ENCODE peak calls at places on chromosome 16, in four cellular contexts. P is K562, E is HepG2, W is GM12878. X is an unnamed sample.

GRCh38 chr16:25064967-25065366 is 46.6 kb upstream of the LCMT1 start:
- DNase-seq in W (no peak), E (peak; percentile 65), P (no peak), X (no peak)

GRCh38 chr16:10490141-10490540 is 90.3 kb downstream of the EMP2 start:
- DNase-seq in P (no peak), W (no peak), E (no peak), X (no peak)

GRCh38 chr16:70746708-70747424 is 54.1 kb downstream of the VAC14 start:
- DNase-seq in E (peak; percentile 99), W (no peak), P (peak; percentile 88), X (no peak)

GRCh38 chr16:31713945-31714898 is 159.4 kb upstream of the ZNF267 start:
- DNase-seq in P (peak; percentile 51), E (no peak), W (no peak), X (peak; percentile 68)

GRCh38 chr16:1381655-1382406 is 30.1 kb downstream of the GNPTG start:
- DNase-seq in P (no peak), E (no peak), W (no peak), X (no peak)

GRCh38 chr16:19882641-19883040 is 2.0 kb downstream of the GPRC5B start:
- DNase-seq in E (no peak), P (no peak), W (no peak), X (no peak)

GRCh38 chr16:35188288-35189155 is 1729.1 kb downstream of the TP53TG3F start:
- DNase-seq in P (peak; percentile 7), E (peak; percentile 12), W (no peak), X (no peak)

GRCh38 chr16:89175280-89176146 is 4.0 kb downstream of the CDH15 start:
- DNase-seq in W (no peak), E (no peak), P (no peak), X (no peak)

GRCh38 chr16:70018254-70018653 is 67.1 kb downstream of the CLEC18A start:
- DNase-seq in P (peak; percentile 18), W (peak; percentile 3), E (peak; percentile 80), X (peak; percentile 25)

GRCh38 chr16:1346422-1347285 is 5.0 kb downstream of the TSR3 start:
- DNase-seq in E (no peak), P (no peak), W (no peak), X (no peak)

GRCh38 chr16:58515871-58516767 is 802 bp downstream of the SETD6 start:
- DNase-seq in W (no peak), P (peak; percentile 60), E (peak; percentile 24), X (peak; percentile 41)

GRCh38 chr16:4474192-4474961 is at the start of gene NMRAL1:
- DNase-seq in E (peak; percentile 82), W (peak; percentile 82), P (peak; percentile 92), X (peak; percentile 94)

GRCh38 chr16:10729104-10729503 is 14.5 kb upstream of the NUBP1 start:
- DNase-seq in E (no peak), P (no peak), W (no peak), X (no peak)

GRCh38 chr16:83952940-83953795 is at the start of gene OSGIN1:
- DNase-seq in W (peak; percentile 25), P (peak; percentile 96), E (peak; percentile 95), X (no peak)

GRCh38 chr16:915546-915945 is 55.2 kb downstream of the LMF1 start:
- DNase-seq in P (no peak), W (no peak), E (no peak), X (no peak)

GRCh38 chr16:52603015-52603414 is 56.1 kb upstream of the TOX3 start:
- DNase-seq in W (no peak), E (no peak), P (no peak), X (no peak)

GRCh38 chr16:56990407-56991286 is 1.3 kb downstream of the NLRC5 start:
- DNase-seq in P (no peak), E (no peak), W (no peak), X (no peak)

GRCh38 chr16:46850619-46851555 is 19.9 kb upstream of the C16orf87 start:
- DNase-seq in W (no peak), E (no peak), P (no peak), X (no peak)

GRCh38 chr16:13110124-13110796 is 208.9 kb downstream of the SHISA9 start:
- DNase-seq in W (no peak), P (no peak), E (peak; percentile 99), X (peak; percentile 18)

GRCh38 chr16:24046442-24046841 is 209.7 kb upstream of the CACNG3 start:
- DNase-seq in P (no peak), E (no peak), W (no peak), X (peak; percentile 51)

GRCh38 chr16:21628196-21628726 is 24.1 kb downstream of the IGSF6 start:
- DNase-seq in W (no peak), P (no peak), E (peak; percentile 84), X (no peak)

GRCh38 chr16:59114790-59115189 is 380.7 kb upstream of the GOT2 start:
- DNase-seq in W (no peak), E (no peak), P (no peak), X (no peak)

GRCh38 chr16:80875616-80876015 is 71.2 kb upstream of the CDYL2 start:
- DNase-seq in P (no peak), E (no peak), W (no peak), X (no peak)

GRCh38 chr16:64051826-64052225 is 1070.0 kb downstream of the CDH11 start:
- DNase-seq in W (no peak), P (no peak), E (peak; percentile 32), X (no peak)

GRCh38 chr16:29307598-29308507 is 98.7 kb downstream of the NPIPB11 start:
- DNase-seq in P (no peak), W (no peak), E (peak; percentile 58), X (no peak)

GRCh38 chr16:75616541-75617010 is 6.5 kb downstream of the ADAT1 start:
- DNase-seq in P (no peak), E (no peak), W (no peak), X (no peak)

GRCh38 chr16:64440005-64440404 is 681.9 kb downstream of the CDH11 start:
- DNase-seq in E (no peak), W (no peak), P (no peak), X (no peak)

GRCh38 chr16:31819386-31819785 is 54.2 kb upstream of the ZNF267 start:
- DNase-seq in E (no peak), W (no peak), P (no peak), X (no peak)

GRCh38 chr16:84513111-84514065 is 8.9 kb upstream of the MEAK7 start:
- DNase-seq in W (no peak), P (no peak), E (no peak), X (no peak)

GRCh38 chr16:1308036-1308976 is 1.1 kb upstream of the UBE2I start:
- DNase-seq in E (peak; percentile 52), W (no peak), P (no peak), X (no peak)

GRCh38 chr16:23045025-23045424 is 104.2 kb downstream of the USP31 start:
- DNase-seq in E (no peak), W (no peak), P (no peak), X (no peak)

DNA sequence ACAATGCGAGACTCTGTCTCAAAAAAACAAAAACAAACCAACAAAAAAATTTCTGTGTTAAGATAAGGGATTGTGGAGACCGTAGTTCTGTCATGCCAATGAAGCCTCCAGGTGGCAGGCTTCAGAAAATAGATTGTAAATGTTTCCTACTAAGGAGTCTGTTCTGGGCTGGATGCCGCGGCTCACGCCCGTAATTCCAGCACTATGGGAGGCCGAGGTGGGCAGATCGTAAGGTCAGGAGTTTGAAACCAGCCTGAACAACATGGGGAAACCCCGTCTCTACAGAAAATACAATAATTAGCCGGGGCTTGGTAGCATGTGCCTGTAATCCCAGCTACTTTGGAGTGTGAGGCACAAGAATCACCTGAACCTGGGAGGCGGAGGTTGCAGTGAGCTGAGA is 4.4 kb upstream of the SNX29 start:
- DNase-seq in W (no peak), P (no peak), E (peak; percentile 72), X (peak; percentile 18)
- TF ChIP-seq ETV6 in W (no peak), P (no peak), E (no peak), X (no peak)

GRCh38 chr16:15900357-15900756 is 12.0 kb upstream of the CEP20 start:
- DNase-seq in P (no peak), W (no peak), E (no peak), X (no peak)

GRCh38 chr16:15900901-15901465 is 12.6 kb upstream of the CEP20 start:
- DNase-seq in W (no peak), P (no peak), E (no peak), X (no peak)

GRCh38 chr16:15897834-15898254 is 9.4 kb upstream of the CEP20 start:
- DNase-seq in P (no peak), E (no peak), W (peak; percentile 76), X (no peak)

GRCh38 chr16:15898654-15899053 is 10.3 kb upstream of the CEP20 start:
- DNase-seq in W (no peak), E (no peak), P (no peak), X (no peak)

GRCh38 chr16:15899538-15900100 is 11.2 kb upstream of the CEP20 start:
- DNase-seq in W (peak; percentile 65), E (peak; percentile 95), P (peak; percentile 62), X (no peak)
- TF ChIP-seq ATF3 in W (no peak), E (peak; percentile 95), P (peak; percentile 95), X (no peak)

DNA sequence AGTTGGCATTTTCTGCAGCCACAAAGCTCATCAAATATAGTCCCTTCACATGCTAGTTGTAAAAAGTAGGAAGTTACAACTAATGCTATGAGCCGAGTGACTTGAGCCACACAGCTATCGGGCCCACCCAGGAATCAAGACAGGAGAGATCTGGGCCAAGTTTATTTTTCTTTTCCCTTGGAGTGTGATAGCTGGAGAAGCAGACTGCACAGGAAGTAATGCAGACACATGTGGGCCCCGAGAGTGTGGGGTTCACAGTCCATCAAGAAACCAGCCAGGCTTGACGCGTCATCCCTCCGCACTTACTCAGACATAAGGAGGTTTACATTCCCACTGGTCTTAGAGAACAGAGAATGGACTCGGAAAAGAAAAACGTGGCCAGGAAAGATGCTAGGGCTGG is 403.1 kb upstream of the CDH11 start:
- DNase-seq in W (no peak), P (no peak), E (no peak), X (no peak)
- TF ChIP-seq ATF2 in W (no peak), P (no peak), E (no peak), X (no peak)

GRCh38 chr16:85761866-85762265 is 11.0 kb upstream of the C16orf74 start:
- DNase-seq in W (no peak), E (no peak), P (no peak), X (no peak)

GRCh38 chr16:85762970-85763369 is 12.1 kb upstream of the C16orf74 start:
- DNase-seq in P (no peak), W (no peak), E (no peak), X (no peak)

GRCh38 chr16:85757341-85757822 is 6.5 kb upstream of the C16orf74 start:
- DNase-seq in E (no peak), P (no peak), W (peak; percentile 57), X (no peak)

GRCh38 chr16:85759136-85759535 is 8.2 kb upstream of the C16orf74 start:
- DNase-seq in P (no peak), E (no peak), W (no peak), X (no peak)

DNA sequence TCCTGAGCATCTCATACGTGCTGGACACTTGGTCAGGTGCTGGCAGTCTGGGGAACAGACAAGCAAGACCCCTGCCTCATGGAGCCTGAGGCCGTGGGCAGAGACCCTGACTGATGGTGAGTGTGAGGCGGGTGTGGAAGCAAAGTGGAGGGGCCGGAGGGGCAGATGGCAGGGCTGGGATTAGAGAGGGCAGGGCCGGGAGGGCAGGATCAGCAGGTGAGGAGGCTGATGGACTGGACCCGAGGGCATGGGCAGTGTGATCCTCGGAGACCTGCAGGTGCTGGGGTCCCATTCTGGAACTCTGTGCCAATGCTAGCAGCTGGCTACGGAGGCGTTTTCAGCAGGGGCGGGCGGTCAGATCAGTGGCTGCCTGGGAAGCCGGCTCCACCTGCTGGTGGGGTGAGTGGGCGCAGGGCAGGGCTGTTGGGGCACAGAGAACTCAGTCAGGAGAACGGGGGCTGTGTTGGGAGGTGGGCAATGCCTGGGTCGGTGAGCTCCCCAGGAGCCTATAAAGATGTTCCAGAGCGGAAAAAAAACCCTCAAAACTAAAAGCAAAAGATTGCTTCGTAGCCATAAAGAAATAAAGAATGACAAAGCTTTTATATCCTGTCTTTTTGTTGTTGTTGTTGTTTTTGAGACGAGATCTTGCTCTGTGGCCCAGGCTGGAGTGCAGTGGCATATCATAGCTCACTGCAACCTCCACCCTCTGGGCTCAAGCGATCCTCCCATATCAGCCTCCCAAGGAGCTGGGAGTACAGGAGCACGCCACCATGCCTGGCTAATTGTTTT is 8.9 kb upstream of the C16orf74 start:
- DNase-seq in W (no peak), E (no peak), P (peak; percentile 55), X (peak; percentile 75)
- TF ChIP-seq ETV6 in W (no peak), E (no peak), P (no peak), X (no peak)

X was measured in WTC11.